ENCODE peak calls at places on chromosomes 6 and 20, in ten cellular contexts. K is heart left ventricle, T is kidney, B is tibial artery, V is B cell, A is esophagus squamous epithelium, J is IMR-90, Q is WERI-Rb-1, Z is HCT116, M is dorsolateral prefrontal cortex. Y is an unnamed sample.

GRCh38 chr6:101462576-101462975 is 69.1 kb downstream of the GRIK2 start:
- DNase-seq in K (no peak), T (no peak), B (no peak), V (no peak), A (no peak), J (peak), Q (no peak), Z (no peak), M (no peak), Y (no peak)

GRCh38 chr6:30127238-30128093 is 8.5 kb upstream of the TRIM40 start:
- DNase-seq in K (no peak), T (peak), B (no peak), V (no peak), A (no peak), J (no peak), Q (no peak), Z (no peak), M (no peak), Y (peak)

GRCh38 chr20:17875106-17875980 is 93.3 kb downstream of the SNX5 start:
- DNase-seq in K (no peak), T (peak), B (peak), V (no peak), A (no peak), J (peak), Q (no peak), Z (no peak), M (no peak), Y (no peak)

GRCh38 chr20:49276895-49277785 is 717 bp downstream of the ZNFX1 start:
- DNase-seq in K (peak), T (peak), B (peak), V (no peak), A (no peak), J (no peak), Q (no peak), Z (no peak), M (no peak), Y (peak)

GRCh38 chr20:29873946-29874345 is 1383.5 kb upstream of the DEFB115 start:
- DNase-seq in K (peak), T (peak), B (peak), V (peak), A (no peak), J (peak), Q (peak), Z (no peak), M (peak), Y (peak)

GRCh38 chr6:151018035-151018434 is 152.5 kb downstream of the MTHFD1L start:
- DNase-seq in K (no peak), T (no peak), B (no peak), V (no peak), A (no peak), J (peak), Q (no peak), Z (peak), M (no peak), Y (no peak)

GRCh38 chr6:4480788-4481725 is 295.1 kb upstream of the CDYL start:
- DNase-seq in K (no peak), T (no peak), B (no peak), V (no peak), A (no peak), J (peak), Q (no peak), Z (no peak), M (no peak), Y (no peak)

GRCh38 chr20:14712302-14712739 is 374.9 kb upstream of the FLRT3 start:
- DNase-seq in K (no peak), T (no peak), B (no peak), V (no peak), A (no peak), J (peak), Q (no peak), Z (no peak), M (no peak), Y (no peak)

GRCh38 chr6:159093608-159094443 is 49.0 kb upstream of the TAGAP start:
- DNase-seq in K (no peak), T (no peak), B (no peak), V (no peak), A (no peak), J (no peak), Q (no peak), Z (no peak), M (no peak), Y (no peak)

GRCh38 chr6:161101517-161101916 is 109.9 kb downstream of the MAP3K4 start:
- DNase-seq in K (no peak), T (no peak), B (no peak), V (no peak), A (no peak), J (peak), Q (peak), Z (no peak), M (peak), Y (peak)

GRCh38 chr6:163776549-163777378 is 362.2 kb downstream of the QKI start:
- DNase-seq in K (no peak), T (no peak), B (no peak), V (no peak), A (no peak), J (no peak), Q (no peak), Z (no peak), M (no peak), Y (no peak)

GRCh38 chr6:14286634-14287428 is 169.3 kb downstream of the CD83 start:
- DNase-seq in K (no peak), T (no peak), B (no peak), V (no peak), A (no peak), J (no peak), Q (no peak), Z (no peak), M (no peak), Y (no peak)

GRCh38 chr6:21079468-21080048 is 514.0 kb upstream of the SOX4 start:
- DNase-seq in K (no peak), T (no peak), B (no peak), V (no peak), A (no peak), J (peak), Q (no peak), Z (no peak), M (no peak), Y (no peak)

GRCh38 chr20:10217517-10218410 is 866 bp upstream of the SNAP25 start:
- DNase-seq in K (no peak), T (peak), B (peak), V (no peak), A (no peak), J (peak), Q (peak), Z (no peak), M (peak), Y (peak)

GRCh38 chr6:155313602-155314091 is 637 bp downstream of the TFB1M start:
- DNase-seq in K (no peak), T (no peak), B (no peak), V (no peak), A (no peak), J (no peak), Q (no peak), Z (no peak), M (no peak), Y (no peak)

GRCh38 chr6:107732461-107732860 is 91.7 kb downstream of the SCML4 start:
- DNase-seq in K (no peak), T (no peak), B (no peak), V (no peak), A (no peak), J (no peak), Q (no peak), Z (no peak), M (no peak), Y (no peak)

GRCh38 chr6:107736713-107737396 is 87.3 kb downstream of the SCML4 start:
- DNase-seq in K (no peak), T (no peak), B (no peak), V (no peak), A (no peak), J (no peak), Q (no peak), Z (no peak), M (no peak), Y (no peak)

GRCh38 chr6:107731422-107732319 is 92.4 kb downstream of the SCML4 start:
- DNase-seq in K (no peak), T (no peak), B (no peak), V (no peak), A (no peak), J (no peak), Q (no peak), Z (no peak), M (no peak), Y (no peak)

GRCh38 chr6:107737397-107737793 is 86.7 kb downstream of the SCML4 start:
- DNase-seq in K (no peak), T (no peak), B (no peak), V (no peak), A (no peak), J (no peak), Q (no peak), Z (no peak), M (no peak), Y (no peak)

GRCh38 chr6:107735906-107736635 is 88.0 kb downstream of the SCML4 start:
- DNase-seq in K (no peak), T (no peak), B (no peak), V (no peak), A (no peak), J (no peak), Q (no peak), Z (no peak), M (no peak), Y (no peak)
- TF ChIP-seq CTCF in K (no peak), T (no peak), B (no peak), V (no peak), A (no peak), J (no peak), Q (no peak), Z (no peak), M (no peak), Y (no peak)

GRCh38 chr6:129500958-129501381 is 209.0 kb downstream of the ARHGAP18 start:
- DNase-seq in K (no peak), T (no peak), B (no peak), V (no peak), A (no peak), J (peak), Q (peak), Z (peak), M (no peak), Y (no peak)
- TF ChIP-seq CTCF in K (no peak), T (no peak), B (no peak), V (peak), A (no peak), J (peak), Q (peak), Z (peak), M (peak), Y (peak)

GRCh38 chr6:169521825-169522224 is 180.0 kb downstream of the WDR27 start:
- DNase-seq in K (no peak), T (no peak), B (no peak), V (no peak), A (no peak), J (no peak), Q (no peak), Z (no peak), M (no peak), Y (no peak)

DNA sequence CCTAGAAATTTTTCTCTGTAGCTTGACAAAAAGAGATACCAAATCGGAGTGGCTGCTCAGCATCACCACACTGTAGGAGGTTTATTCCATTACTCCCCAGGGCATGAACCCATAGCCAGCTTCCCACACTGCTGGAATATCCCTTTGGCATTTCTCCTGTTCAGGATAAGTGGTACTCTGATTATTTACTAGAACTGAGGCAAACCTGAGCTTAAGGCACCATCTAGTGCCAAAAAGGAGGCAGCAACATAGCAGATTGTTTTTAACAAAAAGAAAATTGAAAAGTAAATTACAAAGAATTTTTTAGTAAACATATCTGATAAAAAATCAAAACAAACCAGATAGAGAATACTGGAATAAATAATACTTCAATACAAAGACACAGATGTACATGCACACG is 181.7 kb downstream of the WDR27 start:
- DNase-seq in K (no peak), T (no peak), B (no peak), V (no peak), A (no peak), J (peak), Q (no peak), Z (no peak), M (no peak), Y (no peak)
- TF ChIP-seq CTCF in K (peak), T (no peak), B (peak), V (no peak), A (no peak), J (peak), Q (no peak), Z (no peak), M (no peak), Y (no peak)

GRCh38 chr6:57172136-57173055 is at the start of gene BAG2:
- DNase-seq in K (peak), T (peak), B (peak), V (peak), A (peak), J (peak), Q (peak), Z (peak), M (peak), Y (peak)
- TF ChIP-seq CTCF in K (peak), T (no peak), B (peak), V (no peak), A (peak), J (no peak), Q (peak), Z (no peak), M (no peak), Y (peak)

GRCh38 chr6:56547687-56548086 is 95.0 kb downstream of the DST start:
- DNase-seq in K (no peak), T (no peak), B (no peak), V (no peak), A (no peak), J (no peak), Q (no peak), Z (no peak), M (no peak), Y (no peak)

GRCh38 chr6:56552212-56553130 is 90.2 kb downstream of the DST start:
- DNase-seq in K (no peak), T (no peak), B (no peak), V (no peak), A (no peak), J (peak), Q (no peak), Z (no peak), M (no peak), Y (no peak)

GRCh38 chr6:56550307-56550706 is 92.4 kb downstream of the DST start:
- DNase-seq in K (no peak), T (no peak), B (no peak), V (no peak), A (no peak), J (no peak), Q (no peak), Z (no peak), M (no peak), Y (no peak)

GRCh38 chr6:56551409-56552120 is 91.1 kb downstream of the DST start:
- DNase-seq in K (peak), T (no peak), B (no peak), V (no peak), A (no peak), J (no peak), Q (no peak), Z (no peak), M (no peak), Y (no peak)

GRCh38 chr6:56549014-56549413 is 93.7 kb downstream of the DST start:
- DNase-seq in K (no peak), T (no peak), B (no peak), V (no peak), A (no peak), J (no peak), Q (peak), Z (no peak), M (no peak), Y (no peak)
- TF ChIP-seq CTCF in K (peak), T (peak), B (peak), V (no peak), A (peak), J (peak), Q (no peak), Z (no peak), M (no peak), Y (no peak)

GRCh38 chr20:23420943-23421925 is at the start of gene NAPB:
- DNase-seq in K (peak), T (peak), B (peak), V (peak), A (peak), J (peak), Q (peak), Z (peak), M (peak), Y (peak)
- TF ChIP-seq CTCF in K (peak), T (peak), B (peak), V (peak), A (peak), J (peak), Q (peak), Z (peak), M (peak), Y (peak)

DNA sequence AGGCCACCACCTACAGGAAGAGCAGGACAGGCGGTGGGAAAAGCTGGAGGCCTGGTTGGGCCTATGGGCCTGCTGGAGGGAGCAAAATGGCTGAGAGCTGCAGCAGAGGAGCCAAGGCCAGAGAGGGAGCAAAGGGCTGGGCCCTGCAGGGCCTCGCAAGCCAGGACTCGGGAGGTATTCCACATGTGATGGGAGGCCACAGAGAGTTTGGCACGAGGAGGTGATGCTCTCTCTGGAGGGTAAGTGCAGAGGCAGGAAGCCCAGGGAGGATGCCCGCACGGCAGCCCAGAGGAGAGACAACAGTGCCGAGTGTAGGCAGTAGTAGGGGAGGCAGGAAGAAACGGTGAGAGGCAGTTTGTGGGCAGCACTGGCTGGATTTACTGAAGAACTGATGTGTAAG is 85.7 kb downstream of the DTNBP1 start:
- DNase-seq in K (no peak), T (no peak), B (no peak), V (no peak), A (no peak), J (no peak), Q (no peak), Z (no peak), M (no peak), Y (no peak)
- TF ChIP-seq CTCF in K (no peak), T (no peak), B (no peak), V (no peak), A (no peak), J (no peak), Q (no peak), Z (no peak), M (no peak), Y (no peak)

GRCh38 chr20:36121981-36122930 is 32.3 kb upstream of the EPB41L1 start:
- DNase-seq in K (no peak), T (peak), B (no peak), V (no peak), A (no peak), J (no peak), Q (no peak), Z (peak), M (no peak), Y (no peak)
- TF ChIP-seq CTCF in K (no peak), T (no peak), B (no peak), V (no peak), A (no peak), J (no peak), Q (no peak), Z (no peak), M (no peak), Y (no peak)

Y was measured in glutamatergic neuron.